ENCODE peak calls at places on chromosomes 13 and 19, in four cellular contexts. A is HCT116, K is pancreas, D is uterus. L is an unnamed sample. For H3K27me3, the result is how much of the 10 kb centered on the place peaks cover.

GRCh38 chr19:5691205-5691929 is 1.3 kb downstream of the RPL36 start:
- DNase-seq in D (peak), A (no peak), K (peak), L (no peak)

GRCh38 chr13:98802999-98803666 is 50.7 kb upstream of the SLC15A1 start:
- DNase-seq in K (no peak), A (no peak), D (no peak), L (peak)

GRCh38 chr19:991174-991931 is 7.2 kb downstream of the WDR18 start:
- DNase-seq in A (peak), K (peak), D (peak), L (peak)

GRCh38 chr19:45087531-45087930 is 5.4 kb upstream of the PPP1R37 start:
- DNase-seq in K (peak), D (no peak), A (no peak), L (no peak)

GRCh38 chr13:85529216-85529590 is 270.0 kb downstream of the SLITRK6 start:
- DNase-seq in D (no peak), K (no peak), A (no peak), L (no peak)

GRCh38 chr13:98293103-98293502 is 116.0 kb upstream of the RNF113B start:
- DNase-seq in A (no peak), K (no peak), D (no peak), L (peak)

GRCh38 chr13:24307211-24308067 is 1.9 kb upstream of the C1QTNF9 start:
- DNase-seq in K (no peak), D (no peak), A (no peak), L (peak)

GRCh38 chr19:52734340-52734892 is 428 bp downstream of the ZNF611 start:
- DNase-seq in A (no peak), K (no peak), D (peak), L (peak)

GRCh38 chr13:24161980-24162517 is 1.5 kb downstream of the SPATA13 start:
- DNase-seq in K (no peak), D (no peak), A (no peak), L (no peak)

GRCh38 chr19:49224856-49225255 is 67.3 kb downstream of the TRPM4 start:
- DNase-seq in K (peak), D (no peak), A (peak), L (peak)

GRCh38 chr13:93226065-93226622 is 463 bp upstream of the GPC6 start:
- DNase-seq in D (no peak), A (no peak), K (no peak), L (no peak)

GRCh38 chr19:31350693-31351211 is 1.5 kb upstream of the TSHZ3 start:
- DNase-seq in K (peak), D (peak), A (no peak), L (no peak)

GRCh38 chr13:40149611-40150283 is 494.3 kb downstream of the COG6 start:
- DNase-seq in D (peak), A (no peak), K (no peak), L (no peak)

GRCh38 chr19:12939292-12939606 is 840 bp downstream of the CALR start:
- DNase-seq in D (peak), A (no peak), K (no peak), L (peak)

GRCh38 chr13:90375851-90376250 is 971.6 kb upstream of the MIR17HG start:
- DNase-seq in K (no peak), A (no peak), D (no peak), L (no peak)

GRCh38 chr13:66635526-66635925 is 594.6 kb downstream of the PCDH9 start:
- DNase-seq in A (no peak), K (no peak), D (no peak), L (no peak)

GRCh38 chr13:72875233-72875632 is 93.3 kb downstream of the PIBF1 start:
- DNase-seq in D (no peak), K (no peak), A (no peak), L (no peak)

GRCh38 chr13:97385146-97385545 is 48.8 kb upstream of the RAP2A start:
- DNase-seq in A (no peak), K (no peak), D (no peak), L (no peak)

GRCh38 chr13:33388254-33388998 is 102.9 kb upstream of the STARD13 start:
- DNase-seq in D (no peak), K (no peak), A (peak), L (no peak)

GRCh38 chr13:92716749-92717148 is 509.9 kb upstream of the GPC6 start:
- DNase-seq in K (no peak), A (no peak), D (no peak), L (no peak)

GRCh38 chr13:114235697-114236096 is 1.0 kb downstream of the CDC16 start:
- DNase-seq in D (no peak), K (no peak), A (no peak), L (no peak)

GRCh38 chr19:16111160-16111908 is at the start of gene RAB8A:
- DNase-seq in D (peak), A (peak), K (peak), L (peak)

GRCh38 chr19:1862424-1863307 is 713 bp downstream of the KLF16 start:
- DNase-seq in D (no peak), A (no peak), K (peak), L (no peak)

GRCh38 chr13:24381539-24382265 is 72.3 kb downstream of the C1QTNF9 start:
- DNase-seq in D (no peak), K (no peak), A (no peak), L (no peak)

GRCh38 chr19:4581381-4582111 is 22.1 kb upstream of the SEMA6B start:
- DNase-seq in K (no peak), A (no peak), D (no peak), L (peak)

GRCh38 chr13:40568672-40569350 is 97.6 kb downstream of the FOXO1 start:
- DNase-seq in D (no peak), K (no peak), A (no peak), L (no peak)

GRCh38 chr19:24177686-24178085 is 90.7 kb downstream of the ZNF254 start:
- DNase-seq in A (no peak), D (no peak), K (peak), L (no peak)

GRCh38 chr13:98267080-98267912 is 90.2 kb upstream of the RNF113B start:
- DNase-seq in D (no peak), A (no peak), K (no peak), L (peak)

GRCh38 chr13:31067416-31068118 is 94.1 kb downstream of the HSPH1 start:
- DNase-seq in D (peak), K (no peak), A (no peak), L (no peak)

GRCh38 chr13:85565652-85566051 is 233.6 kb downstream of the SLITRK6 start:
- DNase-seq in K (no peak), D (no peak), A (no peak), L (no peak)

GRCh38 chr19:41905273-41906002 is 22.5 kb downstream of the ARHGEF1 start:
- DNase-seq in D (no peak), A (no peak), K (peak), L (no peak)

GRCh38 chr19:12318782-12319413 is 14.5 kb downstream of the ZNF563 start:
- DNase-seq in K (no peak), D (no peak), A (no peak), L (no peak)

GRCh38 chr19:9917322-9917721 is 19.0 kb downstream of the OLFM2 start:
- DNase-seq in D (no peak), A (peak), K (no peak), L (peak)

GRCh38 chr19:31586282-31586681 is 237.0 kb upstream of the TSHZ3 start:
- DNase-seq in K (no peak), D (no peak), A (no peak), L (no peak)

GRCh38 chr13:74145249-74145970 is 11.2 kb upstream of the KLF12 start:
- DNase-seq in A (no peak), D (no peak), K (no peak), L (no peak)

GRCh38 chr13:75869981-75870380 is 233.9 kb downstream of the LMO7 start:
- DNase-seq in D (no peak), K (no peak), A (no peak), L (no peak)

GRCh38 chr19:27971071-27971470 is 1241.9 kb downstream of the UQCRFS1 start:
- DNase-seq in D (no peak), A (no peak), K (no peak), L (peak)

GRCh38 chr13:72346716-72347115 is 380.7 kb downstream of the MZT1 start:
- DNase-seq in A (no peak), D (no peak), K (no peak), L (no peak)

GRCh38 chr13:30002577-30002976 is 152.2 kb upstream of the UBL3 start:
- DNase-seq in D (no peak), A (no peak), K (no peak), L (no peak)

GRCh38 chr19:3055741-3056453 is 6.4 kb downstream of the TLE5 start:
- DNase-seq in A (peak), K (peak), D (peak), L (no peak)

DNA sequence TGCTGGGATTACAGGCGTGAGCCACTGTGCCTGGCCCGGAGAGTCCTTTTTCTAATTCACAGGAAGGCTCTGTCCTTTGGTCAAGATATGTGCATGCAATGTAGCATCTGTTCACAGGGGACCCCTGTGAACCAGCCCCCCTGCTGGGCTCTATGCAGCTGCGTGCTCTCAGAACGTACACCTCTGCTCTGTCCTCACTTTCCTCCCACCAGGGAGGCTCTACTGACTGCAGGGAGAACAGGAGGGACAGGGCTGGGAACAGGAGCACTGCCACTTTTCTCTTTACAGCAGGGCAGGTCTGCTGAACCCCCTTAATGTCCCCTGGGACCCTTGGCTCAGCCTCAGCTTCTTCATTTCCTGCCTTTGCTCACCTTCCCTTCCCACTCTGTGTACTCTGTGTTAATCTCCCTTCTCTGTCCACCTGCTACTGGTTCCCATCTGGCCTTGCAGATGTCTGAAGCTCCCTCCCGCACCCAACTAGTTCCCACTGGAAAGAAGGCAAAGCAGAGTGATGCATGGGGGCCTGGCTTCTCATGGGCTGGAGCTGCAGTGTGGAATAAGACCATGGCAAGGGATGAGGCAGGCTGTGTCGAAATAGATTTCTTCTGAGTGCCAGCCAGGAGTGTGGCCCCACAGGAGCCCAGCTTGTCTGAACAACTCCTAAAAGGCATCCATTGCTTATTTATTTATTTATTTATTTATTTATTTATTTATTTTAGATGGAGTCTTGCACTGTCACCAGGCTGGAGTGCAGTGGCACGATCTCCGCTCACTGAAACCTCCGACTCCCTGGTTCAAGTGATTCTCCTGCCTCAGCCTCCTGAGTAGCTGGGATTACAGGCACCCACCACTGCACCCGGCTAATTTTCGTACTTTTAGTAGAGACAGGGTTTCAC is 7.2 kb downstream of the ADGRE2 start:
- DNase-seq in K (no peak), A (no peak), D (no peak), L (no peak)
- H3K27me3 ChIP-seq in K (under half), A (under half), D (under half), L (under half)

DNA sequence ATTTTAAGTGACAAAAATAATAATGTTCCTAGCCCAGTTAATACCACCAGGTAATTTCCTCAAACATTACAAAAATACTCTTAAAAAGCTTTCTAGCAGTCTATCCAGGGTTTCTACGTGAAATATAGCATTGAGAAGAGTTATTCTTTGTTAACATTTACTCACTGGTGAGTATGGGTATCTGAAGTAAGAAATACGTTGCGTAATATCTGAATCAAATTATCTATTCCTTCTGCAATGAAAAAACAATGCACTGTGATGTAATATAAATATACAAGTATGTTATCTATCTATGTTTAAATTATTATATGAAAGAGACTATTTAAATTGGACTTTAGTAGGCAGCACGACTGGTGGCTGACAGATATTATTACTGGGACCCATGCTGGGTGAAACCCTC is 5.7 kb upstream of the IGFL2 start:
- DNase-seq in A (no peak), D (no peak), K (no peak), L (no peak)
- H3K27me3 ChIP-seq in A (under half), D (under half), K (under half), L (under half)

GRCh38 chr13:112924365-112924764 is 44.6 kb upstream of the MCF2L start:
- DNase-seq in A (no peak), D (no peak), K (no peak), L (no peak)
- H3K27me3 ChIP-seq in A (under half), D (under half), K (under half), L (under half)

DNA sequence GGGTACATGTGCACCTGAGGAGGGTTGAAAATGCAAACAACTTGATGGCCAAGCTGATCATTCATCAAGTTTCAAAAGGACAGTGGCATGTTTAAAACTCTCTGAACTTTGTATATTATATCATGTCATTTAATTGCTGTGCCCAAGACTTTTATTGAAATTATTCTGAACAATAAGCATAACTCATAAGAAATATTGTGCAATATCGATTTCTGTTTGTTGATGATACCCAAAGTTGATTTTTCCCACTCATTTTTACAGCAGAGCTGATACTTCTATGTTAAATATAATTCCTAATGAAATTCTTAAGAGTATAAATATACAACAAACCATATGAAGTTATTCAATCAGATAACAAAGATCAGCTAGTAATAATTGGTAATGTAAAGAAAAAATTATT is 49.1 kb downstream of the PCDH17 start:
- DNase-seq in K (no peak), A (no peak), D (no peak), L (no peak)
- H3K27me3 ChIP-seq in K (under half), A (under half), D (under half), L (under half)

DNA sequence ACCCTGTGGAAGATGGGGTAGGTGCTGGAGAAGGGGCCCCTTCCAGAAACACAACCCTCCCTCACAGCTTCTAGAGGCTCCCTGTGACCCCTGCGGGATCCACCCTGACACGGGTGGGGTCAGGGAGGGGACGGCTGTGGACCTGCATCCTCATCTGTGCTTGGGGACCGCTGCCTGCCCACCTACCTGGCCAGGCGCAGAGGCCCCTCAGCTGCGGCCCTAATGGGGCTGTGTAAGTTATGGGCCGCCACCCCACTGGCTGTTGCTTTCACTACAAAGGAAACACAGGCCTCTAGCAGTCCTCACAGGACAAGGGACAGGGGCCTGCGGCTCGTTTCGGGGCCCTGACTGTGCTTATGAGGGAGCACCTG is 7.0 kb upstream of the CTXN1 start:
- DNase-seq in A (no peak), D (no peak), K (no peak), L (no peak)
- H3K27me3 ChIP-seq in A (under half), D (under half), K (under half), L (under half)

GRCh38 chr19:39265321-39265916 is 2.8 kb upstream of the IFNL2 start:
- DNase-seq in D (no peak), K (peak), A (no peak), L (no peak)

GRCh38 chr19:39264306-39265290 is 3.6 kb upstream of the IFNL2 start:
- DNase-seq in D (no peak), A (no peak), K (peak), L (no peak)

GRCh38 chr19:39263912-39264305 is 4.3 kb upstream of the IFNL2 start:
- DNase-seq in D (no peak), K (peak), A (no peak), L (no peak)

GRCh38 chr19:39261704-39262103 is 6.5 kb upstream of the IFNL2 start:
- DNase-seq in A (no peak), D (no peak), K (no peak), L (no peak)

GRCh38 chr19:39262496-39262895 is 5.7 kb upstream of the IFNL2 start:
- DNase-seq in A (no peak), D (no peak), K (no peak), L (peak)
- H3K27me3 ChIP-seq in A (under half), D (under half), K (under half), L (under half)

GRCh38 chr19:47258895-47259555 is 2.7 kb downstream of the CCDC9 start:
- DNase-seq in K (no peak), A (no peak), D (no peak), L (no peak)

GRCh38 chr19:47255947-47256687 is at the start of gene CCDC9:
- DNase-seq in D (peak), K (peak), A (peak), L (peak)

GRCh38 chr19:47258434-47258833 is 2.1 kb downstream of the CCDC9 start:
- DNase-seq in A (no peak), D (no peak), K (no peak), L (no peak)

GRCh38 chr19:47256688-47257410 is 524 bp downstream of the CCDC9 start:
- DNase-seq in D (peak), A (peak), K (peak), L (peak)

DNA sequence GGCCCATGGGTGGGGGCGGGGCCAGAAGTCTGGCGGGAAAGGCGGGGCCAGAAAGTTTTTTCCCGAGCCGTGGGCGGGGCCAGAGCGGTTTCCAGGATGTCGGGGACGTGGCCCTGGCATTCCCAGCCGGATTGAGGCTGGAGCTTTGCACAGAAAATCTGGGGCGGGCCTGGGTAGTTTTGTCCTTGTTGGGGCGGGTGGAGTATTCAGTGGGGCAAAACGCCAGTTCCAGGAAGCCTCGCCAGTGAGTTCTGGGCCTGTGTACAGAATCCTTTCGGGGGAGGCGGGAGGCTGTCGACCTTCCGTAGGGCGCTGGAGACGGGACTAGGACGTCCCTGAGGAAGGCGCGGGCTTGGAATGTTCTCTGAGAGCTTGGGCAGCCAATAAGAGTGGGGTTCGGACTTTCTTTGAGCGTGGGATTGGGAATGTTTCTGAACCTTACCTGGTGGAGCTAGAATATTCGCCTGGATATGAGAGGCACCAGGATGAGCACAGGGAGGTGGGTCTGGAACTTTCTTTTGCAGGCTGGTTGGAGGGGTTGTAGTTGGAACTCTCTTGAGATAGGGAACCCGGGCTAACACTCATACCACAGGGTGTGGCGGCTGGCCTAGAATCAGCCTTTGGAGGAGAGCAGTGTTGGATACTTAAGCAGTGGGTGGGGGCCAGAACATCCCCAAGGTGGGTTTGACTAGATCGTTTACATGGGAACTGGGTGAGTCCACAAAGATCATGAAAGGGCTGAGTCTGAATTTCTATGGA is 1.3 kb downstream of the CCDC9 start:
- DNase-seq in D (peak), K (no peak), A (no peak), L (no peak)
- H3K27me3 ChIP-seq in D (under half), K (under half), A (under half), L (under half)

DNA sequence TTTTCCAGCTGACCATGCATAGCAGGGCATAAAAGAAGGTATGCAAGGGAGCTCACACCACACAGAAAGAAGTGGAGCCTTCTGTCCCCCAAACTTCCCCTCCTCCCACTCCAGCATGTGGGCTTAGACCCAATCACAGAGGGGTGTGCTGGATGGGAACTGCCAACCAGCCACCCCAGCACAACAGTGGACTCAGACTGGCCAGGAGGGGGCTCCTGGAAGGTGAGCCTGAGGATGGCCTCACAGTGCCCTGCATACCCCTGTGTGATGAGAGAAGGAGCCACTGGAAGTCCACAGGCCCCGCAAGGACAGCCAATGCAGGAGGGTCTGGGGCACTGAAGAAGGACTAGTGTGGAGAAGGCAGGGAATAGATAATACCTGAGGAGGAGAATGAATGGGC is 106.9 kb upstream of the SERP2 start:
- DNase-seq in K (no peak), A (no peak), D (no peak), L (no peak)
- H3K27me3 ChIP-seq in K (under half), A (under half), D (under half), L (under half)